ENCODE peak calls at places on chromosomes 16 and 17, in six cellular contexts. K, O, P, Z, R and L are unnamed samples.

GRCh38 chr16:84730406-84731106 is 30.8 kb downstream of the USP10 start:
- DNase-seq in O (no peak), R (peak; percentile 84), K (no peak), P (peak; percentile 96), Z (no peak), L (peak; percentile 70)

GRCh38 chr16:70341600-70341999 is 5.1 kb upstream of the DDX19A start:
- DNase-seq in Z (no peak), K (no peak), O (no peak), R (no peak), P (no peak), L (no peak)

GRCh38 chr17:48816774-48817590 is at the start of gene TTLL6:
- DNase-seq in P (peak; percentile 81), O (no peak), K (peak; percentile 99), R (peak; percentile 89), Z (peak; percentile 96), L (peak; percentile 91)

GRCh38 chr17:38511126-38512108 is 83.2 kb downstream of the ARHGAP23 start:
- DNase-seq in K (no peak), Z (no peak), O (no peak), R (no peak), P (peak; percentile 74), L (no peak)

GRCh38 chr16:87713469-87714229 is 52.1 kb downstream of the KLHDC4 start:
- DNase-seq in K (no peak), Z (no peak), O (no peak), R (no peak), P (no peak), L (no peak)

GRCh38 chr17:2875608-2876007 is 79.4 kb downstream of the RAP1GAP2 start:
- DNase-seq in Z (no peak), K (no peak), R (no peak), O (no peak), P (no peak), L (no peak)

GRCh38 chr17:19579192-19579668 is 45.6 kb downstream of the SLC47A1 start:
- DNase-seq in K (no peak), O (no peak), Z (no peak), R (no peak), P (no peak), L (no peak)

GRCh38 chr16:69448470-69449193 is 24.2 kb downstream of the CYB5B start:
- DNase-seq in K (no peak), R (no peak), P (peak; percentile 71), Z (no peak), O (no peak), L (no peak)

GRCh38 chr17:78179372-78179771 is 7.5 kb downstream of the TK1 start:
- DNase-seq in R (no peak), P (peak; percentile 68), K (no peak), O (no peak), Z (no peak), L (no peak)

GRCh38 chr17:2396568-2397246 is 4.2 kb downstream of the MNT start:
- DNase-seq in Z (peak; percentile 93), K (peak; percentile 95), R (peak; percentile 97), O (no peak), P (peak; percentile 99), L (peak; percentile 95)

GRCh38 chr17:72187544-72187943 is 66.7 kb downstream of the SOX9 start:
- DNase-seq in R (no peak), O (no peak), Z (peak; percentile 58), K (peak; percentile 45), P (peak; percentile 65), L (no peak)

GRCh38 chr17:36778458-36778857 is 158.8 kb upstream of the LHX1 start:
- DNase-seq in Z (no peak), K (no peak), P (no peak), O (no peak), R (no peak), L (no peak)

GRCh38 chr17:81396278-81396721 is 1.0 kb downstream of the BAHCC1 start:
- DNase-seq in O (no peak), P (no peak), K (no peak), R (no peak), Z (peak; percentile 71), L (no peak)

GRCh38 chr17:66584927-66585326 is 250.0 kb upstream of the CACNG5 start:
- DNase-seq in R (no peak), Z (no peak), O (no peak), K (no peak), P (no peak), L (no peak)

GRCh38 chr16:16059895-16060590 is 110.6 kb downstream of the ABCC1 start:
- DNase-seq in O (no peak), P (no peak), K (no peak), Z (no peak), R (no peak), L (no peak)

GRCh38 chr16:89443727-89444084 is 46.7 kb downstream of the ANKRD11 start:
- DNase-seq in P (no peak), R (no peak), O (no peak), Z (peak; percentile 64), K (no peak), L (no peak)

GRCh38 chr16:89444151-89444723 is 46.1 kb downstream of the ANKRD11 start:
- DNase-seq in P (no peak), K (no peak), R (no peak), Z (no peak), O (no peak), L (no peak)

GRCh38 chr16:89445166-89445565 is 45.2 kb downstream of the ANKRD11 start:
- DNase-seq in O (no peak), P (no peak), K (no peak), Z (no peak), R (no peak), L (no peak)

GRCh38 chr16:89442990-89443726 is 47.2 kb downstream of the ANKRD11 start:
- DNase-seq in R (peak; percentile 78), K (no peak), O (no peak), P (peak; percentile 82), Z (no peak), L (no peak)

DNA sequence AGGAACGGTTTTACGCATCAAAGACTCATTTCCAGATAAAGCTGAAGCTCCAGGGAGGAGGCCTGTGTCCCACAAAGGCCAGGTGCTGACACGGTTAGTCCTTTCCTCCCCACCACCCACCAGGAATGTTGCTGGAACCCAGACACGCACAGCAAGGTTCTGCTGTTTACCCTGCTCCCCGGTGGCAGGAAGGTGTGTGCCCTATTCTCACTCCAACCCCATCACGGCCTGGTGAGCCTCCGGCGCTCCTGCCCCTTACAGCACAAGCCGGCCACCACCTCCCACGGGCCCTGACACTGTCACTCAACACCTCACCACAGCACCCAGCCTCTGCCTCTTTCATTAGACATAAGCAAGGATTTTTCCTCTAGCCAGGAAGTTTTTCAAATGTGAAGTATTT is 47.8 kb downstream of the ANKRD11 start:
- DNase-seq in R (no peak), O (no peak), P (no peak), Z (no peak), K (no peak), L (no peak)
- H3K4me1 ChIP-seq in R (peaks cover 54% of the 10 kb centered on the region), O (peaks cover 65% of the 10 kb centered on the region), P (peaks cover 33% of the 10 kb centered on the region), Z (peaks cover 70% of the 10 kb centered on the region), K (peaks cover 49% of the 10 kb centered on the region), L (peaks cover 86% of the 10 kb centered on the region)

GRCh38 chr16:57534337-57534880 is 2.0 kb downstream of the CCDC102A start:
- DNase-seq in Z (no peak), P (no peak), O (no peak), R (no peak), K (no peak), L (peak; percentile 42)

GRCh38 chr16:57535680-57536305 is 578 bp downstream of the CCDC102A start:
- DNase-seq in R (peak; percentile 94), Z (peak; percentile 94), K (peak; percentile 97), O (peak; percentile 18), P (peak; percentile 90), L (peak; percentile 95)

GRCh38 chr16:57536306-57537193 is at the start of gene CCDC102A:
- DNase-seq in O (no peak), R (peak; percentile 69), Z (peak; percentile 60), P (peak; percentile 54), K (peak; percentile 87), L (peak; percentile 49)

GRCh38 chr16:57533618-57534336 is 2.6 kb downstream of the CCDC102A start:
- DNase-seq in R (no peak), K (no peak), O (no peak), P (no peak), Z (no peak), L (peak; percentile 56)

GRCh38 chr16:57534881-57535658 is 1.3 kb downstream of the CCDC102A start:
- DNase-seq in Z (no peak), K (no peak), R (no peak), P (no peak), O (no peak), L (peak; percentile 47)
- H3K4me1 ChIP-seq in Z (peaks cover 8% of the 10 kb centered on the region), K (peaks cover 18% of the 10 kb centered on the region), R (peaks cover 35% of the 10 kb centered on the region), P (peaks cover 15% of the 10 kb centered on the region), O (peaks cover 12% of the 10 kb centered on the region), L (peaks cover 63% of the 10 kb centered on the region)

GRCh38 chr17:76202516-76202915 is 37.8 kb downstream of the RNF157 start:
- DNase-seq in P (no peak), R (no peak), K (no peak), O (no peak), Z (no peak), L (no peak)

GRCh38 chr17:76204277-76204676 is 36.0 kb downstream of the RNF157 start:
- DNase-seq in Z (no peak), R (no peak), K (no peak), P (peak; percentile 77), O (no peak), L (no peak)

GRCh38 chr17:76208120-76208519 is 32.2 kb downstream of the RNF157 start:
- DNase-seq in P (no peak), R (no peak), O (no peak), Z (no peak), K (no peak), L (no peak)

GRCh38 chr17:76207268-76207667 is 33.0 kb downstream of the RNF157 start:
- DNase-seq in K (no peak), Z (no peak), P (no peak), O (no peak), R (no peak), L (no peak)

GRCh38 chr17:76207670-76208069 is 32.6 kb downstream of the RNF157 start:
- DNase-seq in O (no peak), Z (no peak), R (no peak), K (no peak), P (no peak), L (no peak)
- H3K4me1 ChIP-seq in O (no peaks in the 10 kb centered on the region), Z (peaks cover 11% of the 10 kb centered on the region), R (no peaks in the 10 kb centered on the region), K (no peaks in the 10 kb centered on the region), P (peaks cover 7% of the 10 kb centered on the region), L (no peaks in the 10 kb centered on the region)

DNA sequence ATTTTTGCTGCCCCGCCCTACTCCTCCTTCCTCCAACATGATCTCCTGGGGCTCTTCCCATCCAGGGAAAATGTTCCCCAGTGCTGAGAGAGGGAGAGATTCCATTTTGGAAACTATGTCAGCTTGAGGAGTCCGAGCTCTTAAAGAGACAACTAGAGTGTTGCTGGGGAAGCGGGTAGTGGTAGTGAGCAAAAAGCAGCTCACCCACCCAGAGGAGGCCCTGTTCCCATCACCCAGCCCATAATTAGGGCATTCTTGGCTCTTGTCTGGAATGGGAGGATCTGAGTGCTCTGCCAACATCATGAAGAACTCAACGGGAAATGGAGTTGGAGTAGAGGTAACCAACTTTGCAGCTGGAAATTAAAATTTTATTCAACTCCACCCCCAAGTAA is 9.1 kb upstream of the MSL1 start:
- DNase-seq in O (no peak), P (no peak), R (no peak), K (no peak), Z (no peak), L (no peak)
- H3K4me1 ChIP-seq in O (peaks cover 45% of the 10 kb centered on the region), P (peaks cover 52% of the 10 kb centered on the region), R (peaks cover 67% of the 10 kb centered on the region), K (peaks cover 53% of the 10 kb centered on the region), Z (peaks cover 67% of the 10 kb centered on the region), L (peaks cover 64% of the 10 kb centered on the region)